ENCODE peak calls at places on chromosomes 13 and 19, in four cellular contexts. X, L, A and E are unnamed samples.

GRCh38 chr13:60583196-60583908 is 186.3 kb downstream of the TDRD3 start:
- DNase-seq in X (no peak), L (peak; percentile 82), A (peak; percentile 89), E (no peak)

GRCh38 chr13:111251646-111252448 is 68.6 kb upstream of the TEX29 start:
- DNase-seq in X (peak; percentile 26), L (no peak), A (peak; percentile 45), E (no peak)

GRCh38 chr19:6423499-6424189 is 967 bp downstream of the KHSRP start:
- DNase-seq in X (peak; percentile 72), L (peak; percentile 35), A (peak; percentile 47), E (no peak)

GRCh38 chr13:40306817-40307216 is 359.6 kb downstream of the FOXO1 start:
- DNase-seq in X (no peak), L (no peak), A (no peak), E (no peak)

GRCh38 chr13:98468352-98468751 is 108.6 kb downstream of the STK24 start:
- DNase-seq in X (peak; percentile 56), L (no peak), A (no peak), E (no peak)

GRCh38 chr19:16951529-16951928 is 62.7 kb downstream of the F2RL3 start:
- DNase-seq in X (no peak), L (no peak), A (no peak), E (no peak)

GRCh38 chr13:112446867-112447266 is 70.7 kb downstream of the SPACA7 start:
- DNase-seq in X (no peak), L (no peak), A (no peak), E (no peak)

GRCh38 chr13:83975668-83976165 is 93.4 kb upstream of the SLITRK1 start:
- DNase-seq in X (no peak), L (no peak), A (peak; percentile 3), E (no peak)

GRCh38 chr13:20969182-20969581 is 66.6 kb upstream of the XPO4 start:
- DNase-seq in X (no peak), L (no peak), A (peak; percentile 24), E (no peak)

GRCh38 chr13:99123101-99124045 is 77.3 kb upstream of the UBAC2 start:
- DNase-seq in X (no peak), L (no peak), A (peak; percentile 70), E (no peak)

GRCh38 chr19:37905936-37906867 is at the start of gene WDR87:
- DNase-seq in X (no peak), L (peak; percentile 12), A (peak; percentile 6), E (no peak)

GRCh38 chr13:33207616-33207964 is 78.0 kb downstream of the STARD13 start:
- DNase-seq in X (no peak), L (no peak), A (peak; percentile 97), E (no peak)

GRCh38 chr13:75196112-75196855 is 285.7 kb downstream of the TBC1D4 start:
- DNase-seq in X (no peak), L (no peak), A (peak; percentile 53), E (no peak)

GRCh38 chr13:46906440-46906839 is 9.6 kb upstream of the HTR2A start:
- DNase-seq in X (no peak), L (no peak), A (no peak), E (no peak)

GRCh38 chr13:51731759-51732158 is 72.2 kb downstream of the DHRS12 start:
- DNase-seq in X (no peak), L (no peak), A (peak; percentile 86), E (no peak)
- TF ChIP-seq CTCF in X (peak; percentile 59), L (no peak), A (peak; percentile 80), E (no peak)

GRCh38 chr19:49889687-49890348 is 6.9 kb downstream of the IL4I1 start:
- DNase-seq in X (peak; percentile 77), L (peak; percentile 61), A (peak; percentile 60), E (no peak)
- H3K4me3 ChIP-seq in X (peak overlapping the region; percentile 13), L (no peak overlapping the region), A (no peak overlapping the region), E (peak overlapping the region; percentile 36)

GRCh38 chr13:27355894-27356293 is 68.5 kb upstream of the GTF3A start:
- DNase-seq in X (peak; percentile 60), L (no peak), A (no peak), E (no peak)

GRCh38 chr13:27352698-27353097 is 71.7 kb upstream of the GTF3A start:
- DNase-seq in X (no peak), L (no peak), A (no peak), E (no peak)

GRCh38 chr13:27353166-27353583 is 71.2 kb upstream of the GTF3A start:
- DNase-seq in X (no peak), L (no peak), A (peak; percentile 18), E (peak; percentile 91)

GRCh38 chr13:27353653-27354052 is 70.8 kb upstream of the GTF3A start:
- DNase-seq in X (no peak), L (no peak), A (no peak), E (no peak)

DNA sequence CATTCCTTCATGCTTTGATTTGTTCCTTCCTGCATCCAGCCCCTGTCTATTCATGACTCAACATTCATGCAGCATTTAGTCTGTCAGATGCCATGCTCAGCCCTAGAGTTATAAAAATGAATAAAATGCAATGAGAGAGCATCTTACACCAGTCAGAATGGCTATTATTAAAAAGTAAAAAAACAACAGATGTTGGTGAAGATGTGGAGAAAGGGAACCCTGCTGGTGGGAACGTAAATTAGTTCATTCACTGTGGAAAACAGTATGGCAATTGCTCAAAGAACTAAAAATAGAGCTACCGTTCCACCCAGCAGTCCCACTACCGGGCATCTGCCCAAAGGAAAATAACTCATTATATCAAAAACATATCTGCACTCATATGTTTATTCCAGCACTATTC is 70.0 kb upstream of the GTF3A start:
- DNase-seq in X (no peak), L (no peak), A (peak; percentile 69), E (no peak)
- TF ChIP-seq CTCF in X (no peak), L (no peak), A (peak; percentile 41), E (no peak)

DNA sequence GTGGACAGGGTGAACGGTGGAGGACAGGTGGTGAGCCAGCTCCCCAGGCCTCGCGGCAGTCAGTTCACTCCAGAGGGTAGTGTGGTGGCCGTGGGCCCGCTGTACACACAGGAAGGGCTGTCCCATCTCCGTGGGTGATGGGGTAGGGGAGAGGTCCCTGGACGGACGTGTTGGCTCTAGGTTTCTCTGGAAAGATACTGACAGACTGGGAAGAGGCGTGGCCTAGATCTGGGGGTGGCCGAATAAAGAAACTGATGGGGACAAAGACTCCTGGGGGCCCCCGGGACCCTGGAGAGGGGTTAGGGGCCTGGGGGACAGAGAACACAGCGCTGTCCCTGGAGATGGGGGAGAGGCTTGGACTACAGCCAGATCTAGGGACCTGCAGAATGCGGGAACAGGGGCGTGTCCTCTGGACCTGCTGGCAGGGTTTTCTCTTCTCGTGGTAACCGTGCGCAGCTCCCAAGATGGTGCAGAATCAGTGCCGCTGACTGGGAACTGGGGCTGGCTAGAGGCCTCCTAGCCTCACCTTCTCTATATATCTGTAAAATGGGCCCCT is 4.0 kb upstream of the PRAM1 start:
- DNase-seq in X (no peak), L (no peak), A (no peak), E (no peak)
- H3K4me3 ChIP-seq in X (peak overlapping the region; percentile 47), L (peak overlapping the region; percentile 45), A (peak overlapping the region; percentile 62), E (peak overlapping the region; percentile 56)